ENCODE peak calls at places on chromosomes 13 and 19, in nine cellular contexts. N is fibroblast of mammary gland; W is thoracic aorta; R is neural crest cell; X is retinal pigment epithelial cell; Q is CD8-positive, alpha-beta T cell; U is omental fat pad; Y is upper lobe of right lung; S is right lobe of liver. J is an unnamed sample.

GRCh38 chr13:42333613-42334328 is 61.8 kb downstream of the AKAP11 start:
- DNase-seq in N (peak), W (no peak), R (no peak), X (no peak), Q (no peak), U (no peak), Y (no peak), S (no peak), J (no peak)

GRCh38 chr13:22738357-22738756 is 442.4 kb upstream of the SGCG start:
- DNase-seq in N (no peak), W (no peak), R (no peak), X (no peak), Q (no peak), U (no peak), Y (no peak), S (no peak), J (no peak)

GRCh38 chr19:47549341-47549768 is 23.6 kb downstream of the ZNF541 start:
- DNase-seq in N (no peak), W (no peak), R (no peak), X (no peak), Q (no peak), U (no peak), Y (peak), S (no peak), J (no peak)

GRCh38 chr13:110531671-110532083 is 29.8 kb downstream of the RAB20 start:
- DNase-seq in N (no peak), W (no peak), R (no peak), X (no peak), Q (no peak), U (no peak), Y (peak), S (no peak), J (peak)

GRCh38 chr19:1445185-1445931 is 4.6 kb upstream of the APC2 start:
- DNase-seq in N (peak), W (no peak), R (peak), X (no peak), Q (peak), U (peak), Y (peak), S (peak), J (no peak)

GRCh38 chr19:32240316-32240715 is 105.1 kb upstream of the ZNF507 start:
- DNase-seq in N (no peak), W (no peak), R (no peak), X (no peak), Q (no peak), U (no peak), Y (no peak), S (no peak), J (no peak)

GRCh38 chr13:110560606-110561334 is 752 bp downstream of the RAB20 start:
- DNase-seq in N (no peak), W (no peak), R (peak), X (no peak), Q (no peak), U (no peak), Y (no peak), S (no peak), J (no peak)

GRCh38 chr13:37618554-37618953 is 20.0 kb upstream of the POSTN start:
- DNase-seq in N (peak), W (no peak), R (no peak), X (no peak), Q (no peak), U (no peak), Y (no peak), S (no peak), J (no peak)

GRCh38 chr19:10848208-10848843 is at the start of gene C19orf38:
- DNase-seq in N (no peak), W (no peak), R (no peak), X (no peak), Q (no peak), U (no peak), Y (no peak), S (no peak), J (peak)

GRCh38 chr19:51168571-51169282 is 26.6 kb downstream of the SIGLEC7 start:
- DNase-seq in N (peak), W (no peak), R (no peak), X (no peak), Q (no peak), U (no peak), Y (no peak), S (no peak), J (no peak)

GRCh38 chr13:110957181-110957884 is 42.5 kb upstream of the ANKRD10 start:
- DNase-seq in N (peak), W (no peak), R (peak), X (no peak), Q (no peak), U (no peak), Y (no peak), S (no peak), J (no peak)

GRCh38 chr13:19862511-19863313 is 737 bp downstream of the ZMYM5 start:
- DNase-seq in N (peak), W (no peak), R (peak), X (no peak), Q (peak), U (no peak), Y (peak), S (peak), J (no peak)

GRCh38 chr13:35791191-35791902 is 314.9 kb upstream of the MAB21L1 start:
- DNase-seq in N (peak), W (no peak), R (no peak), X (no peak), Q (no peak), U (no peak), Y (no peak), S (no peak), J (no peak)

GRCh38 chr19:38666662-38667448 is 19.4 kb downstream of the ACTN4 start:
- DNase-seq in N (peak), W (no peak), R (no peak), X (peak), Q (no peak), U (no peak), Y (no peak), S (no peak), J (no peak)

GRCh38 chr19:57267294-57267693 is 13.0 kb upstream of the ZNF460 start:
- DNase-seq in N (no peak), W (no peak), R (no peak), X (no peak), Q (no peak), U (no peak), Y (no peak), S (no peak), J (no peak)

GRCh38 chr13:113622791-113623490 is 35.1 kb downstream of the ATP4B start:
- DNase-seq in N (no peak), W (no peak), R (no peak), X (no peak), Q (no peak), U (no peak), Y (no peak), S (peak), J (peak)

GRCh38 chr13:99313473-99313872 is 6.3 kb upstream of the GPR183 start:
- DNase-seq in N (no peak), W (no peak), R (no peak), X (no peak), Q (no peak), U (no peak), Y (no peak), S (no peak), J (no peak)

GRCh38 chr19:18995804-18996241 is 37.5 kb downstream of the SUGP2 start:
- DNase-seq in N (peak), W (no peak), R (peak), X (peak), Q (no peak), U (no peak), Y (peak), S (no peak), J (no peak)

GRCh38 chr13:93226623-93227279 is at the start of gene GPC6:
- DNase-seq in N (peak), W (no peak), R (peak), X (peak), Q (no peak), U (no peak), Y (no peak), S (peak), J (no peak)

GRCh38 chr19:29431332-29431731 is 94.5 kb upstream of the VSTM2B start:
- DNase-seq in N (no peak), W (no peak), R (no peak), X (no peak), Q (no peak), U (no peak), Y (no peak), S (no peak), J (peak)

GRCh38 chr19:47271949-47272348 is 2.7 kb upstream of the INAFM1 start:
- DNase-seq in N (no peak), W (no peak), R (no peak), X (no peak), Q (no peak), U (no peak), Y (no peak), S (no peak), J (no peak)

GRCh38 chr13:113860579-113861432 is 3.1 kb downstream of the GAS6 start:
- DNase-seq in N (no peak), W (no peak), R (no peak), X (no peak), Q (no peak), U (no peak), Y (peak), S (no peak), J (no peak)

GRCh38 chr13:70310720-70311119 is 202.5 kb upstream of the KLHL1 start:
- DNase-seq in N (no peak), W (no peak), R (peak), X (peak), Q (no peak), U (no peak), Y (no peak), S (no peak), J (no peak)

GRCh38 chr13:77397636-77398035 is 70.7 kb upstream of the MYCBP2 start:
- DNase-seq in N (peak), W (no peak), R (no peak), X (no peak), Q (no peak), U (no peak), Y (no peak), S (no peak), J (no peak)

GRCh38 chr13:46211116-46211515 is 612 bp upstream of the LRRC63 start:
- DNase-seq in N (no peak), W (no peak), R (no peak), X (no peak), Q (no peak), U (no peak), Y (no peak), S (no peak), J (no peak)

GRCh38 chr13:76815344-76815743 is 70.9 kb downstream of the KCTD12 start:
- DNase-seq in N (no peak), W (no peak), R (no peak), X (no peak), Q (no peak), U (no peak), Y (no peak), S (no peak), J (no peak)

GRCh38 chr19:38221421-38221820 is 2.6 kb downstream of the DPF1 start:
- DNase-seq in N (no peak), W (no peak), R (no peak), X (no peak), Q (no peak), U (no peak), Y (no peak), S (no peak), J (no peak)

GRCh38 chr13:99162543-99162942 is 38.1 kb upstream of the UBAC2 start:
- DNase-seq in N (no peak), W (no peak), R (no peak), X (no peak), Q (no peak), U (no peak), Y (no peak), S (no peak), J (no peak)

GRCh38 chr19:30085394-30085793 is 143.4 kb downstream of the URI1 start:
- DNase-seq in N (no peak), W (no peak), R (no peak), X (no peak), Q (no peak), U (no peak), Y (peak), S (peak), J (no peak)

GRCh38 chr19:11293468-11294389 is 2.2 kb upstream of the TSPAN16 start:
- DNase-seq in N (peak), W (peak), R (peak), X (peak), Q (peak), U (peak), Y (peak), S (peak), J (peak)

GRCh38 chr13:30667014-30667413 is 49.3 kb downstream of the USPL1 start:
- DNase-seq in N (no peak), W (no peak), R (no peak), X (no peak), Q (no peak), U (no peak), Y (no peak), S (no peak), J (no peak)

DNA sequence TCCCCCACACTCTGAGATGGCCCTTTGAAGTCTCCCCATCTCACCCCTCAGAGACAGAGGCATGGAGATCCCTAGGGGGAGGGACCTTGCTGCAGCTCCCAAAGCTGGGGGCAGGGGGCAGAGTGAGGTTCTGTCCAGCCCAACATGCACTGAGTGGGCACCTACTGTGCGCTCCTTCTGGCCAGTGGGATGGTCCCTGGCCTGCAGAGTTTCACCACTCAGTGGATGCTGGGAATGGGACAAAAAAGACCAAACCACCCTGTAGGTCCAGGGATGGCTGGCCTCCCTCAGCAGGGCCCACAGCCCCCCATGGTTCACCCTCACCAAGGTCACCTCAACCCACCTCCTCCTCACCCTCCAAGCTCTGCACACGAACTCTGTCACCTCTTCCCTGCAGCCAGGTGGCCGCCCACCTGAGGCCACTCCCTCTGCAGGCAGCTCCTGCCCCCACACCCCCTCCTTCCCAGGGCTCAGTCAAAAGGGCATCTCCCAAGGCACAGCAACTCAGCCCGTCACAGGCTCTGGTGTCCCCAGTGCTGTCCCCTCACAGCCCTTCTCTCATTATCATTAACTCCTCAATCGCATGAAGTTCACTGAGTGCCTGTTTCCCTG is 16.1 kb downstream of the CEACAM21 start:
- DNase-seq in N (no peak), W (no peak), R (no peak), X (no peak), Q (no peak), U (no peak), Y (no peak), S (no peak), J (no peak)
- TF ChIP-seq CTCF in N (no peak), W (no peak), R (no peak), X (no peak), Q (no peak), U (no peak), Y (no peak), S (no peak), J (no peak)

GRCh38 chr19:42295831-42296525 is 6.0 kb upstream of the PRR19 start:
- DNase-seq in N (peak), W (no peak), R (peak), X (no peak), Q (peak), U (peak), Y (peak), S (peak), J (peak)

GRCh38 chr19:42294471-42295137 is 7.3 kb upstream of the PRR19 start:
- DNase-seq in N (no peak), W (no peak), R (no peak), X (no peak), Q (no peak), U (no peak), Y (no peak), S (peak), J (no peak)

GRCh38 chr19:42297034-42297433 is 4.9 kb upstream of the PRR19 start:
- DNase-seq in N (no peak), W (no peak), R (no peak), X (no peak), Q (no peak), U (no peak), Y (no peak), S (no peak), J (no peak)

GRCh38 chr19:42293966-42294365 is 8.0 kb upstream of the PRR19 start:
- DNase-seq in N (no peak), W (no peak), R (no peak), X (no peak), Q (no peak), U (no peak), Y (no peak), S (peak), J (no peak)

DNA sequence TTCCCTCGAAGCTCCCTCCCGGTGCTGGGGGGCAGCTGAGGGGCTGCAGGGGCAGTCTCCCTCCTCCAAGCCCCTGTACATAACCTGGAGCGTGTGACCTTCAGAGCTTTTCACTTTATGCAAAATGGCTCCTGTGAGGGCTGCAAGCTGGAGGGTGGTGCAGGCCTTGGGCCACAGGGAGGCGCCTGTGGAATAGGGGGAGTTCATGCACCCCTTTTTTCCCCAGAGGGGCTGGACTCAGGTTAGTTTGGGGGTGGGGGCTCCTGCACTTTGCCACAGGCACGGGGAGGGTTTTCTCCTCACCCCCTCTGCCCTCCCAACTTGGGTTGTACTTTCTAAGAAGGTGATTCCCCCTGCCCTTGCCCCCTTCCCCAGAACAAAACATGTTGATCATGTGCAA is 6.6 kb upstream of the PRR19 start:
- DNase-seq in N (no peak), W (no peak), R (no peak), X (no peak), Q (no peak), U (no peak), Y (no peak), S (peak), J (no peak)
- TF ChIP-seq CTCF in N (no peak), W (no peak), R (no peak), X (no peak), Q (no peak), U (no peak), Y (no peak), S (no peak), J (no peak)

DNA sequence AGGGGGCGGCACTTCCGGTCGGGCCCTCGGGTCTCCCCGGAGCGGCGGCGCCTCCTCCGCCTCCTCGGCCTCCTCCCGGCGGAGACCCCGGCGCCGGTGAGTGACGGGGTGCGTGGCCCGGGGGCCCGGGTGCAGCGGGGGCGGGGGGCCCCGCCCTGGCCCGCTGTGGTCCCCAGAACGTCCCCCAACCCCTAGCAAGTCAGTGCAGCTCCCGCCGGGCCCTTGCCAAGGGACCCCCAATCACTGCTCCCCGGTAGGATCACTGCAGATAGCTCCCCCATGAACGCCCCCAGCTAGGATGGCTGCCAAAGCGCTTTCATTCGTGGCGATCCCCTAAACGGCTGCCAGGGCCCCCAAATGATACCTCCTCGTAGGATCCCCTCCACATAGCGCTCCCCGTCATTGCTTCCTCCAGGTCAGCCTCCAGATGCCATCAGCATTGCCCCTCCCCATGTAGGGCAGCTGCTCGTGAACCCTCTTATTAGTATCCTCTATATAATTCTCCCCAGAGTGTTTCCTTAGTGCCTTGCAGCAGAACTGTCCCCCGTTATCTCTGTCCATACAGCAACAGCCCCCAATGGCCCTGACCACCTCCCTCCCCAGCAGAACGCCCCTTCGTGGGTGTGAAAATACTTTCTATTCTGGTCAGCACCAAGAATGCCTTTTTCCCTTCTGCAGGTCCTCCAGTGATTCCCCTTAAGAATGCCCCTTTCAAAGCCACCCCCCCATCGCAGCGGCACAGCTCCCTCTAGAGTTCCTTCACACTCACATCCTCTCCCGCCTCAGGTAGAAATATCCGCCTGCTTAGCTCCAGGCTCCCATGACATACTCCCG is at the start of gene ZNF865:
- DNase-seq in N (peak), W (no peak), R (peak), X (peak), Q (peak), U (peak), Y (peak), S (peak), J (peak)
- TF ChIP-seq CTCF in N (peak), W (peak), R (peak), X (peak), Q (peak), U (no peak), Y (peak), S (peak), J (peak)

DNA sequence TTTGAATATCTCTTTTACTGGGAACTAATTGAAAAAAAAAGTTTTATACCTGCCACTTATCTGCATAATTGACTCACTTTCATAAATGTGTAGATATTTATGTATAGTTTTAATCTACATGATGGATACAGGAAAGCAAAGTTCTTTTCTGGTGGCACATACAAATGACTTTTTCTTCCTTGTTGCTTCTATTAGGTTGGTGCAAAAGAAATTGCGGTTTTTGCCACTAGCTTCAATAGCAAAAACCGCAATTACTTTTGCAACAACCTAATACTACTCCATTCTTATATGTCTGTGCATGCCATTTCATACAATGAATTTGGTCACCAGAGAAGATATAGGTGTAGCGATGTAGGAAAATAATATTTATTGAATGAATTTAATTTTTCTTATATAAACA is 344.5 kb upstream of the PCDH20 start:
- DNase-seq in N (no peak), W (no peak), R (no peak), X (no peak), Q (no peak), U (no peak), Y (no peak), S (no peak), J (no peak)
- TF ChIP-seq CTCF in N (no peak), W (no peak), R (no peak), X (no peak), Q (no peak), U (no peak), Y (no peak), S (no peak), J (no peak)

DNA sequence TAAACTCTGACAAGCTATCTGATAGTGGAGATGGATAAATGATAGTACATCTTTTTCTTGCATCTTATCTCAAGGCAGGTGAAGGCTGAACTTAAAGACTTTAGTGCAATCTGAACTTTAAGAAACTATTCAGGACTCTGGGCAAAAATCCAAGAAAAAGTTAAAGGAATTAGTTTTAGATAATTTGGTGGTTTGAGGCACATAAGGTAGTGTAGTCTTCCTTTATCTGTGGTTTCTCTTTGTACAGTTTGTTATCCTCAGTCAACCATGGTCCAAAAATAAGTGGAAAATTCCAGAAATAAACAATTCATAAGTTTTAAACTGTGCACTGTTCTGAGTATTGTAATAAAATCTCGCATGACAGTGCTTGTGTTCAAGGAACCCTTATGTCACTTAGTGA is 172.9 kb downstream of the UGGT2 start:
- DNase-seq in N (no peak), W (no peak), R (no peak), X (no peak), Q (no peak), U (no peak), Y (no peak), S (no peak), J (no peak)
- TF ChIP-seq CTCF in N (no peak), W (no peak), R (no peak), X (no peak), Q (no peak), U (no peak), Y (no peak), S (no peak), J (no peak)

J was measured in CD14-positive monocyte.